ENCODE peak calls at places on chromosome 6, in nine cellular contexts. One of them, this sample, is unnamed.

GRCh38 chr6:105859441-105859840 is 226.7 kb upstream of the PRDM1 start:
- DNase-seq in AG04450: no peak
- DNase-seq in foreskin fibroblast: no peak
- DNase-seq in OCI-LY7: no peak
- DNase-seq in choroid plexus epithelial cell: no peak
- DNase-seq in AG04449: no peak
- DNase-seq in lower lobe of right lung: no peak
- DNase-seq in GM06990: no peak
- DNase-seq in ovary: no peak
- DNase-seq in this sample: no peak

GRCh38 chr6:3575166-3575565 is 118.3 kb upstream of the SLC22A23 start:
- DNase-seq in foreskin fibroblast: no peak
- DNase-seq in lower lobe of right lung: no peak
- DNase-seq in AG04449: no peak
- DNase-seq in OCI-LY7: no peak
- DNase-seq in ovary: no peak
- DNase-seq in GM06990: no peak
- DNase-seq in AG04450: no peak
- DNase-seq in choroid plexus epithelial cell: no peak
- DNase-seq in this sample: no peak

GRCh38 chr6:83873869-83874268 is 14.4 kb downstream of the CYB5R4 start:
- DNase-seq in lower lobe of right lung: no peak
- DNase-seq in foreskin fibroblast: no peak
- DNase-seq in GM06990: no peak
- DNase-seq in AG04449: no peak
- DNase-seq in AG04450: no peak
- DNase-seq in choroid plexus epithelial cell: no peak
- DNase-seq in ovary: no peak
- DNase-seq in OCI-LY7: peak
- DNase-seq in this sample: no peak

GRCh38 chr6:54935739-54936138 is 89.2 kb downstream of the FAM83B start:
- DNase-seq in ovary: no peak
- DNase-seq in OCI-LY7: no peak
- DNase-seq in AG04450: peak
- DNase-seq in lower lobe of right lung: no peak
- DNase-seq in foreskin fibroblast: peak
- DNase-seq in GM06990: no peak
- DNase-seq in choroid plexus epithelial cell: peak
- DNase-seq in AG04449: no peak
- DNase-seq in this sample: no peak

GRCh38 chr6:11918739-11919605 is 93.1 kb upstream of the HIVEP1 start:
- DNase-seq in foreskin fibroblast: peak
- DNase-seq in choroid plexus epithelial cell: no peak
- DNase-seq in AG04450: no peak
- DNase-seq in lower lobe of right lung: no peak
- DNase-seq in GM06990: no peak
- DNase-seq in ovary: no peak
- DNase-seq in OCI-LY7: no peak
- DNase-seq in AG04449: no peak
- DNase-seq in this sample: no peak

GRCh38 chr6:145247677-145248419 is 487.5 kb downstream of the EPM2A start:
- DNase-seq in foreskin fibroblast: peak
- DNase-seq in AG04449: peak
- DNase-seq in GM06990: no peak
- DNase-seq in OCI-LY7: no peak
- DNase-seq in lower lobe of right lung: no peak
- DNase-seq in ovary: no peak
- DNase-seq in AG04450: peak
- DNase-seq in choroid plexus epithelial cell: peak
- DNase-seq in this sample: no peak

GRCh38 chr6:10407674-10408054 is 7.2 kb downstream of the TFAP2A start:
- DNase-seq in choroid plexus epithelial cell: no peak
- DNase-seq in ovary: no peak
- DNase-seq in OCI-LY7: no peak
- DNase-seq in AG04450: no peak
- DNase-seq in AG04449: no peak
- DNase-seq in foreskin fibroblast: peak
- DNase-seq in GM06990: no peak
- DNase-seq in lower lobe of right lung: no peak
- DNase-seq in this sample: no peak

GRCh38 chr6:40244684-40245083 is 310.4 kb upstream of the MOCS1 start:
- DNase-seq in ovary: no peak
- DNase-seq in AG04450: no peak
- DNase-seq in AG04449: no peak
- DNase-seq in lower lobe of right lung: no peak
- DNase-seq in foreskin fibroblast: no peak
- DNase-seq in GM06990: no peak
- DNase-seq in choroid plexus epithelial cell: no peak
- DNase-seq in OCI-LY7: no peak
- DNase-seq in this sample: no peak

GRCh38 chr6:93417421-93417996 is 1.9 kb downstream of the EPHA7 start:
- DNase-seq in ovary: no peak
- DNase-seq in GM06990: no peak
- DNase-seq in lower lobe of right lung: peak
- DNase-seq in choroid plexus epithelial cell: peak
- DNase-seq in AG04450: no peak
- DNase-seq in AG04449: no peak
- DNase-seq in foreskin fibroblast: peak
- DNase-seq in OCI-LY7: no peak
- DNase-seq in this sample: no peak

GRCh38 chr6:25050356-25050755 is 114.6 kb upstream of the RIPOR2 start:
- DNase-seq in ovary: no peak
- DNase-seq in AG04450: peak
- DNase-seq in lower lobe of right lung: no peak
- DNase-seq in foreskin fibroblast: peak
- DNase-seq in AG04449: peak
- DNase-seq in GM06990: peak
- DNase-seq in OCI-LY7: peak
- DNase-seq in choroid plexus epithelial cell: peak
- DNase-seq in this sample: no peak

GRCh38 chr6:69162811-69163210 is 527.7 kb downstream of the ADGRB3 start:
- DNase-seq in AG04449: no peak
- DNase-seq in choroid plexus epithelial cell: peak
- DNase-seq in GM06990: no peak
- DNase-seq in AG04450: no peak
- DNase-seq in lower lobe of right lung: no peak
- DNase-seq in OCI-LY7: no peak
- DNase-seq in foreskin fibroblast: peak
- DNase-seq in ovary: no peak
- DNase-seq in this sample: no peak

GRCh38 chr6:23267651-23268050 is 698.3 kb downstream of the HDGFL1 start:
- DNase-seq in AG04449: no peak
- DNase-seq in GM06990: no peak
- DNase-seq in OCI-LY7: no peak
- DNase-seq in ovary: no peak
- DNase-seq in foreskin fibroblast: no peak
- DNase-seq in lower lobe of right lung: no peak
- DNase-seq in AG04450: no peak
- DNase-seq in choroid plexus epithelial cell: no peak
- DNase-seq in this sample: no peak

GRCh38 chr6:19668710-19669109 is 168.5 kb upstream of the ID4 start:
- DNase-seq in choroid plexus epithelial cell: peak
- DNase-seq in ovary: no peak
- DNase-seq in AG04450: no peak
- DNase-seq in foreskin fibroblast: no peak
- DNase-seq in OCI-LY7: no peak
- DNase-seq in AG04449: peak
- DNase-seq in lower lobe of right lung: no peak
- DNase-seq in GM06990: no peak
- DNase-seq in this sample: no peak

GRCh38 chr6:14270925-14271791 is 153.6 kb downstream of the CD83 start:
- DNase-seq in AG04450: peak
- DNase-seq in lower lobe of right lung: peak
- DNase-seq in OCI-LY7: no peak
- DNase-seq in choroid plexus epithelial cell: peak
- DNase-seq in ovary: no peak
- DNase-seq in GM06990: no peak
- DNase-seq in AG04449: peak
- DNase-seq in foreskin fibroblast: peak
- DNase-seq in this sample: no peak

GRCh38 chr6:43149260-43149659 is 21.8 kb upstream of the SRF start:
- DNase-seq in choroid plexus epithelial cell: peak
- DNase-seq in GM06990: no peak
- DNase-seq in AG04450: no peak
- DNase-seq in foreskin fibroblast: no peak
- DNase-seq in lower lobe of right lung: no peak
- DNase-seq in AG04449: no peak
- DNase-seq in OCI-LY7: no peak
- DNase-seq in ovary: no peak
- DNase-seq in this sample: no peak

GRCh38 chr6:151425561-151425960 is 26.4 kb downstream of the RMND1 start:
- DNase-seq in foreskin fibroblast: no peak
- DNase-seq in AG04449: no peak
- DNase-seq in OCI-LY7: no peak
- DNase-seq in choroid plexus epithelial cell: no peak
- DNase-seq in GM06990: no peak
- DNase-seq in lower lobe of right lung: no peak
- DNase-seq in AG04450: no peak
- DNase-seq in ovary: no peak
- DNase-seq in this sample: no peak

GRCh38 chr6:14635933-14636599 is 518.5 kb downstream of the CD83 start:
- DNase-seq in GM06990: peak
- DNase-seq in ovary: no peak
- DNase-seq in choroid plexus epithelial cell: no peak
- DNase-seq in foreskin fibroblast: no peak
- DNase-seq in OCI-LY7: no peak
- DNase-seq in AG04450: no peak
- DNase-seq in lower lobe of right lung: no peak
- DNase-seq in AG04449: no peak
- DNase-seq in this sample: no peak

GRCh38 chr6:20160541-20161283 is 51.6 kb downstream of the MBOAT1 start:
- DNase-seq in lower lobe of right lung: no peak
- DNase-seq in AG04449: no peak
- DNase-seq in foreskin fibroblast: no peak
- DNase-seq in ovary: no peak
- DNase-seq in choroid plexus epithelial cell: no peak
- DNase-seq in AG04450: no peak
- DNase-seq in GM06990: no peak
- DNase-seq in OCI-LY7: no peak
- DNase-seq in this sample: no peak

GRCh38 chr6:2580996-2581395 is 169.7 kb downstream of the MYLK4 start:
- DNase-seq in AG04449: no peak
- DNase-seq in GM06990: no peak
- DNase-seq in lower lobe of right lung: no peak
- DNase-seq in OCI-LY7: no peak
- DNase-seq in foreskin fibroblast: no peak
- DNase-seq in choroid plexus epithelial cell: no peak
- DNase-seq in AG04450: no peak
- DNase-seq in ovary: no peak
- DNase-seq in this sample: no peak

GRCh38 chr6:117837268-117837667 is 69.8 kb upstream of the SLC35F1 start:
- DNase-seq in GM06990: no peak
- DNase-seq in ovary: no peak
- DNase-seq in foreskin fibroblast: no peak
- DNase-seq in lower lobe of right lung: no peak
- DNase-seq in OCI-LY7: no peak
- DNase-seq in AG04450: no peak
- DNase-seq in choroid plexus epithelial cell: no peak
- DNase-seq in AG04449: no peak
- DNase-seq in this sample: no peak

DNA sequence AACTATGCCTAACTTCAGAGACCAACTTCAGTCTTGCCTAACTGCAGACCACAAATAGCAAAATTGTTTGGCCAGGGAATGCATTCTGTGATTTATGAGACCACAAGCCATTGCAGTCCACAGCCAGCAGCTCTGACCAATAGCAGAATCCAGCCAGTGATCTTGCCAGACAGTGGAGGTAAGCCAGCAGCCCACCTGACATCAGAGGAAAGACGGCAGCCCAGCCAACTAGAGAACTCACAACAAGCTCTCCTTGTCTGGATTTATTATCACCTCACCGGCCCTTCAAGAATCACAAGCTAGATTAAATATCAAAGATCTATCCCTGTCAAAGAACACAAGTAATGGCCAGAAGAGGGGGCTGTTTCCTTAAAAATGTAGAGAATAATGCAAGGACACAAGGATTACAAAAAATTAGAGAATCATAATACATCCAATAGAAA is 66.5 kb upstream of the SLC35F1 start:
- DNase-seq in GM06990: no peak
- DNase-seq in AG04449: no peak
- DNase-seq in choroid plexus epithelial cell: peak
- DNase-seq in AG04450: no peak
- DNase-seq in OCI-LY7: peak
- DNase-seq in ovary: no peak
- DNase-seq in foreskin fibroblast: peak
- DNase-seq in lower lobe of right lung: no peak
- DNase-seq in this sample: no peak
- TF ChIP-seq CTCF in GM06990: peak
- TF ChIP-seq CTCF in AG04449: no peak
- TF ChIP-seq CTCF in choroid plexus epithelial cell: peak
- TF ChIP-seq CTCF in AG04450: peak
- TF ChIP-seq CTCF in OCI-LY7: peak
- TF ChIP-seq CTCF in ovary: no peak
- TF ChIP-seq CTCF in foreskin fibroblast: peak
- TF ChIP-seq CTCF in lower lobe of right lung: peak
- TF ChIP-seq CTCF in this sample: no peak

GRCh38 chr6:117149324-117149723 is 116.0 kb upstream of the VGLL2 start:
- DNase-seq in foreskin fibroblast: no peak
- DNase-seq in OCI-LY7: no peak
- DNase-seq in GM06990: no peak
- DNase-seq in ovary: no peak
- DNase-seq in AG04449: no peak
- DNase-seq in AG04450: no peak
- DNase-seq in choroid plexus epithelial cell: no peak
- DNase-seq in lower lobe of right lung: no peak
- DNase-seq in this sample: no peak
- H3K4me3 ChIP-seq in foreskin fibroblast: no peak
- H3K4me3 ChIP-seq in OCI-LY7: no peak
- H3K4me3 ChIP-seq in GM06990: no peak
- H3K4me3 ChIP-seq in ovary: no peak
- H3K4me3 ChIP-seq in AG04449: no peak
- H3K4me3 ChIP-seq in AG04450: no peak
- H3K4me3 ChIP-seq in choroid plexus epithelial cell: no peak
- H3K4me3 ChIP-seq in lower lobe of right lung: no peak
- H3K4me3 ChIP-seq in this sample: no peak

DNA sequence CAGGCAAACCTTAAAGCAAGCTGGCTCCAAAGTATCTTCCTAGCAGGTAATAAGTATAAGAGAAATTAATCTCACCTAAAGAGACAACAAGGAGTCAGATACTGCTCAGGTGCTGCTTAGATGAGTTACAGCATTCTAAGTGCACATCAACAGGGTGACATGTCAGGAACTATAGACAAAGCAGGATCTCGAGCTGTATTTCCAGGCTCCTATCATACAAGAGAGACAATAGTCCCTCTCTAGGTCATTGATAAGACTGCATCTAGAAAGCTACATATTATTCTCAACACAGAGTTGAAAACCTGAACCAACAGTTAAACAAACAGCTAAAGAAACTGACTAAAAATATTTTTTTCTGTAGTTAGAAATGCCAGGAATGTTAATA is 3.9 kb downstream of the PTPRK start:
- DNase-seq in AG04450: no peak
- DNase-seq in AG04449: no peak
- DNase-seq in foreskin fibroblast: peak
- DNase-seq in GM06990: no peak
- DNase-seq in lower lobe of right lung: no peak
- DNase-seq in OCI-LY7: no peak
- DNase-seq in ovary: no peak
- DNase-seq in choroid plexus epithelial cell: peak
- DNase-seq in this sample: no peak
- TF ChIP-seq CTCF in AG04450: peak
- TF ChIP-seq CTCF in AG04449: peak
- TF ChIP-seq CTCF in foreskin fibroblast: peak
- TF ChIP-seq CTCF in GM06990: no peak
- TF ChIP-seq CTCF in lower lobe of right lung: peak
- TF ChIP-seq CTCF in OCI-LY7: peak
- TF ChIP-seq CTCF in ovary: no peak
- TF ChIP-seq CTCF in choroid plexus epithelial cell: peak
- TF ChIP-seq CTCF in this sample: no peak

GRCh38 chr6:44826277-44826676 is 438.8 kb downstream of the CDC5L start:
- DNase-seq in GM06990: no peak
- DNase-seq in AG04449: no peak
- DNase-seq in choroid plexus epithelial cell: no peak
- DNase-seq in ovary: no peak
- DNase-seq in AG04450: no peak
- DNase-seq in lower lobe of right lung: no peak
- DNase-seq in foreskin fibroblast: no peak
- DNase-seq in OCI-LY7: no peak
- DNase-seq in this sample: no peak
- H3K4me3 ChIP-seq in GM06990: no peak
- H3K4me3 ChIP-seq in AG04449: no peak
- H3K4me3 ChIP-seq in choroid plexus epithelial cell: no peak
- H3K4me3 ChIP-seq in ovary: no peak
- H3K4me3 ChIP-seq in AG04450: no peak
- H3K4me3 ChIP-seq in lower lobe of right lung: no peak
- H3K4me3 ChIP-seq in foreskin fibroblast: no peak
- H3K4me3 ChIP-seq in OCI-LY7: no peak
- H3K4me3 ChIP-seq in this sample: no peak